ENCODE peak calls at places on chromosomes 3 and 15, in ten cellular contexts. O, L, U, M, P, Z, I, Y, D and S are unnamed samples. For H3K4me1, the result is how much of the 10 kb centered on the place peaks cover.

GRCh38 chr15:38528279-38528678 is 36.3 kb downstream of the RASGRP1 start:
- DNase-seq in O (no peak), L (peak), U (peak), M (no peak), P (no peak), Z (no peak), I (no peak), Y (no peak), D (no peak), S (no peak)

GRCh38 chr3:4864503-4864902 is 114.7 kb upstream of the BHLHE40 start:
- DNase-seq in O (no peak), L (no peak), U (peak), M (no peak), P (no peak), Z (no peak), I (no peak), Y (no peak), D (no peak), S (no peak)

GRCh38 chr15:52733696-52734255 is 54.6 kb upstream of the ATOSA start:
- DNase-seq in O (no peak), L (no peak), U (peak), M (no peak), P (peak), Z (no peak), I (no peak), Y (no peak), D (no peak), S (peak)

GRCh38 chr3:113953677-113954076 is 5.9 kb downstream of the ZDHHC23 start:
- DNase-seq in O (no peak), L (peak), U (peak), M (no peak), P (no peak), Z (peak), I (no peak), Y (no peak), D (no peak), S (no peak)

GRCh38 chr3:171417813-171418212 is 42.4 kb downstream of the TNIK start:
- DNase-seq in O (no peak), L (peak), U (peak), M (no peak), P (peak), Z (no peak), I (no peak), Y (no peak), D (no peak), S (no peak)

GRCh38 chr3:124491875-124492274 is 238.4 kb upstream of the UMPS start:
- DNase-seq in O (no peak), L (no peak), U (no peak), M (no peak), P (no peak), Z (no peak), I (no peak), Y (no peak), D (no peak), S (no peak)

GRCh38 chr3:195755391-195755790 is 34.6 kb downstream of the MUC20 start:
- DNase-seq in O (no peak), L (no peak), U (no peak), M (no peak), P (no peak), Z (no peak), I (no peak), Y (no peak), D (no peak), S (peak)

GRCh38 chr3:44252332-44252731 is 10.6 kb downstream of the TOPAZ1 start:
- DNase-seq in O (no peak), L (no peak), U (no peak), M (no peak), P (no peak), Z (peak), I (no peak), Y (no peak), D (no peak), S (no peak)

GRCh38 chr15:40279437-40280141 is 3.3 kb downstream of the ANKRD63 start:
- DNase-seq in O (peak), L (peak), U (peak), M (no peak), P (peak), Z (peak), I (peak), Y (peak), D (no peak), S (peak)

GRCh38 chr3:99639579-99639978 is 1.2 kb downstream of the COL8A1 start:
- DNase-seq in O (no peak), L (peak), U (peak), M (no peak), P (no peak), Z (peak), I (no peak), Y (no peak), D (no peak), S (no peak)

GRCh38 chr15:88918738-88919137 is 5.6 kb upstream of the MFGE8 start:
- DNase-seq in O (peak), L (peak), U (peak), M (peak), P (peak), Z (peak), I (no peak), Y (no peak), D (peak), S (peak)

GRCh38 chr3:38829404-38829803 is 13.4 kb upstream of the SCN10A start:
- DNase-seq in O (no peak), L (peak), U (peak), M (peak), P (peak), Z (no peak), I (no peak), Y (no peak), D (no peak), S (peak)

GRCh38 chr3:129506272-129506742 is 22.1 kb upstream of the RHO start:
- DNase-seq in O (no peak), L (no peak), U (no peak), M (no peak), P (no peak), Z (no peak), I (no peak), Y (no peak), D (no peak), S (no peak)

GRCh38 chr3:158709666-158710083 is 22.6 kb downstream of the RARRES1 start:
- DNase-seq in O (no peak), L (peak), U (peak), M (no peak), P (no peak), Z (peak), I (no peak), Y (no peak), D (no peak), S (no peak)

GRCh38 chr15:62880278-62880677 is 162.3 kb upstream of the TPM1 start:
- DNase-seq in O (no peak), L (peak), U (peak), M (no peak), P (no peak), Z (no peak), I (no peak), Y (no peak), D (no peak), S (no peak)

GRCh38 chr3:186365202-186365974 is 3.4 kb upstream of the DGKG start:
- DNase-seq in O (no peak), L (peak), U (peak), M (peak), P (no peak), Z (no peak), I (no peak), Y (no peak), D (no peak), S (peak)

GRCh38 chr3:103787164-103787871 is 1352.5 kb downstream of the ZPLD1 start:
- DNase-seq in O (no peak), L (no peak), U (no peak), M (no peak), P (no peak), Z (no peak), I (no peak), Y (no peak), D (no peak), S (no peak)

GRCh38 chr15:40309344-40309862 is 1.7 kb upstream of the PLCB2 start:
- DNase-seq in O (no peak), L (no peak), U (no peak), M (no peak), P (no peak), Z (no peak), I (no peak), Y (no peak), D (peak), S (no peak)

GRCh38 chr3:125165948-125166553 is 46.5 kb downstream of the SLC12A8 start:
- DNase-seq in O (no peak), L (no peak), U (no peak), M (no peak), P (no peak), Z (no peak), I (no peak), Y (peak), D (no peak), S (no peak)

GRCh38 chr3:86954226-86954625 is 36.7 kb downstream of the VGLL3 start:
- DNase-seq in O (peak), L (no peak), U (no peak), M (no peak), P (no peak), Z (peak), I (no peak), Y (no peak), D (no peak), S (no peak)

GRCh38 chr15:30956216-30956803 is 35.1 kb downstream of the MTMR10 start:
- DNase-seq in O (no peak), L (peak), U (no peak), M (no peak), P (no peak), Z (peak), I (no peak), Y (no peak), D (no peak), S (no peak)

GRCh38 chr3:160686955-160687535 is 10.1 kb downstream of the ARL14 start:
- DNase-seq in O (no peak), L (peak), U (peak), M (no peak), P (no peak), Z (peak), I (no peak), Y (no peak), D (no peak), S (no peak)

GRCh38 chr15:78800189-78800588 is 11.1 kb downstream of the ADAMTS7 start:
- DNase-seq in O (no peak), L (no peak), U (no peak), M (no peak), P (no peak), Z (no peak), I (no peak), Y (no peak), D (no peak), S (no peak)

GRCh38 chr3:14525685-14526631 is 14.2 kb downstream of the GRIP2 start:
- DNase-seq in O (no peak), L (peak), U (peak), M (no peak), P (peak), Z (no peak), I (no peak), Y (peak), D (peak), S (no peak)

GRCh38 chr3:192133271-192133670 is 594.1 kb downstream of the FGF12 start:
- DNase-seq in O (no peak), L (no peak), U (peak), M (no peak), P (no peak), Z (no peak), I (no peak), Y (no peak), D (no peak), S (no peak)

GRCh38 chr3:113210608-113211369 is 568 bp upstream of the BOC start:
- DNase-seq in O (no peak), L (peak), U (peak), M (no peak), P (no peak), Z (no peak), I (no peak), Y (no peak), D (no peak), S (no peak)

GRCh38 chr3:63442918-63443317 is 164.8 kb downstream of the SYNPR start:
- DNase-seq in O (no peak), L (no peak), U (no peak), M (no peak), P (no peak), Z (no peak), I (no peak), Y (no peak), D (no peak), S (no peak)

GRCh38 chr3:46858456-46858855 is 4.8 kb downstream of the MYL3 start:
- DNase-seq in O (no peak), L (no peak), U (no peak), M (peak), P (peak), Z (no peak), I (no peak), Y (peak), D (peak), S (peak)

GRCh38 chr3:152771120-152771519 is 63.8 kb upstream of the P2RY1 start:
- DNase-seq in O (no peak), L (no peak), U (no peak), M (no peak), P (no peak), Z (no peak), I (no peak), Y (no peak), D (no peak), S (no peak)

GRCh38 chr15:44300567-44300966 is 12.0 kb downstream of the GOLM2 start:
- DNase-seq in O (no peak), L (no peak), U (no peak), M (no peak), P (no peak), Z (no peak), I (no peak), Y (no peak), D (no peak), S (no peak)

GRCh38 chr3:6577584-6577983 is 283.3 kb upstream of the GRM7 start:
- DNase-seq in O (no peak), L (no peak), U (no peak), M (no peak), P (no peak), Z (no peak), I (no peak), Y (no peak), D (no peak), S (no peak)

GRCh38 chr15:51649659-51650521 is 27.3 kb upstream of the DMXL2 start:
- DNase-seq in O (peak), L (peak), U (peak), M (no peak), P (no peak), Z (peak), I (peak), Y (no peak), D (no peak), S (peak)

GRCh38 chr15:89898628-89899302 is 5.0 kb upstream of the AP3S2 start:
- DNase-seq in O (peak), L (peak), U (peak), M (no peak), P (no peak), Z (peak), I (peak), Y (no peak), D (peak), S (no peak)

GRCh38 chr15:90261811-90262210 is 3.7 kb upstream of the NGRN start:
- DNase-seq in O (peak), L (peak), U (peak), M (no peak), P (no peak), Z (no peak), I (no peak), Y (no peak), D (no peak), S (no peak)

GRCh38 chr15:50358805-50359204 is 3.8 kb upstream of the GABPB1 start:
- DNase-seq in O (no peak), L (peak), U (peak), M (no peak), P (no peak), Z (peak), I (no peak), Y (no peak), D (no peak), S (no peak)

GRCh38 chr3:4413467-4413866 is 53.6 kb downstream of the SUMF1 start:
- DNase-seq in O (peak), L (peak), U (peak), M (no peak), P (no peak), Z (no peak), I (no peak), Y (no peak), D (no peak), S (no peak)

GRCh38 chr3:195123196-195123805 is 147.7 kb downstream of the XXYLT1 start:
- DNase-seq in O (no peak), L (peak), U (peak), M (no peak), P (no peak), Z (peak), I (no peak), Y (no peak), D (no peak), S (no peak)

GRCh38 chr3:61947456-61947855 is 386.1 kb downstream of the PTPRG start:
- DNase-seq in O (no peak), L (no peak), U (no peak), M (no peak), P (no peak), Z (no peak), I (no peak), Y (no peak), D (no peak), S (peak)

GRCh38 chr3:110165344-110165743 is 828.0 kb upstream of the DPPA4 start:
- DNase-seq in O (no peak), L (no peak), U (no peak), M (no peak), P (no peak), Z (no peak), I (no peak), Y (no peak), D (no peak), S (no peak)
- H3K4me3 ChIP-seq in O (no peak), L (no peak), U (no peak), M (no peak), P (no peak), Z (no peak), I (peak), Y (no peak), D (no peak), S (no peak)

GRCh38 chr15:74869372-74869725 is 3.8 kb downstream of the SCAMP2 start:
- DNase-seq in O (no peak), L (no peak), U (no peak), M (no peak), P (no peak), Z (no peak), I (no peak), Y (no peak), D (no peak), S (no peak)
- H3K4me1 ChIP-seq in O (half or more), L (under half), U (under half), M (under half), P (half or more), Z (under half), I (under half), Y (half or more), D (under half), S (under half)

DNA sequence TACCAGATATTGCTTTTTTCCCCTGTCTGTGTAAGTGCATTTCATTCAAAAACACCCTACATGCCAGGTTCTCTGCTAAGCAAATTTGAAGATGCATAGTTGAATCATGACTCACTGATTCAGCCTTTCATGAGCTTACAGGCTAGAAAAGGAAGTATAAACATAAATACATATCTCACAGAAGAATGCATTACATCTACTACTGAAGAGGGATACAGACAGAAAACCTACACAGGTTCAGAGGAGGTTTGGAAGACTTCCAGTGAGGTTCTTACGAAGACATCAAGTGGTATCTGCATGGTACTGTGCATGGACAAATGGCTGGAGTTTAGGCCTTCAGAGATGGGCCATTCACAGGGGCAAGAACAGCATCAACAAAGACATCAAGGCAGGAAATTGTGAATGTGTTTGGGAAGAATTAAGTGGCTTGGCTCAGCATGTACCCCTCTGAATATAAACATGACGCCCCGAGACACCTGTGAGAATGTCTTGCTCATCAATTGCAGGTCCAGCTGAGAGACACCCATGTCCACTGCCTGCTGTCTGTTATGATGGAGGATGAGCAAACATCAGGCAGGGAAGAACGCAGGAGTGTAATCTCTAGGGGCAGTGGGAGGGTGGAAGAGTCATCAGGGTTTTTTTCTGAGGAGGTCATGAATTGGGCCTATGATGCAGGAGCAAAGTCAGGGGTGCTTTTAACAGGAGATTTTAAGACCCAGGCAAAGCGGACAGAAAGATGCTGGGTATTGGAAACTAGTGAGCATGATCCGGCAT is 105.1 kb upstream of the GALNT15 start:
- DNase-seq in O (peak), L (peak), U (peak), M (no peak), P (no peak), Z (peak), I (no peak), Y (no peak), D (no peak), S (no peak)
- H3K27ac ChIP-seq in O (peak), L (peak), U (peak), M (no peak), P (no peak), Z (no peak), I (no peak), Y (no peak), D (peak), S (peak)

GRCh38 chr3:119819806-119820205 is 37.9 kb downstream of the NR1I2 start:
- DNase-seq in O (no peak), L (peak), U (peak), M (no peak), P (no peak), Z (no peak), I (no peak), Y (no peak), D (no peak), S (no peak)

GRCh38 chr3:119817071-119817470 is 35.2 kb downstream of the NR1I2 start:
- DNase-seq in O (no peak), L (no peak), U (no peak), M (no peak), P (no peak), Z (no peak), I (no peak), Y (no peak), D (no peak), S (peak)

GRCh38 chr3:119815716-119816115 is 33.8 kb downstream of the NR1I2 start:
- DNase-seq in O (no peak), L (no peak), U (no peak), M (no peak), P (no peak), Z (no peak), I (no peak), Y (no peak), D (no peak), S (no peak)

GRCh38 chr3:119812491-119813058 is 30.7 kb downstream of the NR1I2 start:
- DNase-seq in O (no peak), L (no peak), U (no peak), M (no peak), P (no peak), Z (no peak), I (no peak), Y (no peak), D (no peak), S (no peak)

GRCh38 chr3:119817964-119818363 is 36.1 kb downstream of the NR1I2 start:
- DNase-seq in O (no peak), L (no peak), U (no peak), M (no peak), P (no peak), Z (no peak), I (no peak), Y (no peak), D (no peak), S (no peak)
- H3K4me3 ChIP-seq in O (no peak), L (no peak), U (no peak), M (no peak), P (no peak), Z (no peak), I (no peak), Y (no peak), D (no peak), S (no peak)

GRCh38 chr3:120470870-120471269 is 20.1 kb upstream of the FSTL1 start:
- DNase-seq in O (no peak), L (peak), U (peak), M (no peak), P (no peak), Z (no peak), I (no peak), Y (no peak), D (no peak), S (no peak)

GRCh38 chr3:120472121-120472844 is 21.5 kb upstream of the FSTL1 start:
- DNase-seq in O (no peak), L (peak), U (no peak), M (no peak), P (no peak), Z (no peak), I (no peak), Y (no peak), D (no peak), S (no peak)

GRCh38 chr3:120473389-120473788 is 22.6 kb upstream of the FSTL1 start:
- DNase-seq in O (no peak), L (peak), U (no peak), M (no peak), P (no peak), Z (no peak), I (no peak), Y (no peak), D (no peak), S (no peak)

GRCh38 chr3:120469440-120470415 is 18.9 kb upstream of the FSTL1 start:
- DNase-seq in O (peak), L (peak), U (peak), M (no peak), P (no peak), Z (peak), I (no peak), Y (no peak), D (no peak), S (peak)

GRCh38 chr3:120471643-120472042 is 20.9 kb upstream of the FSTL1 start:
- DNase-seq in O (no peak), L (peak), U (peak), M (no peak), P (no peak), Z (no peak), I (no peak), Y (no peak), D (no peak), S (no peak)
- H3K4me1 ChIP-seq in O (half or more), L (under half), U (half or more), M (under half), P (under half), Z (under half), I (under half), Y (under half), D (under half), S (under half)

GRCh38 chr3:52226229-52226817 is 878 bp upstream of the TLR9 start:
- DNase-seq in O (no peak), L (no peak), U (no peak), M (no peak), P (peak), Z (no peak), I (no peak), Y (no peak), D (peak), S (no peak)
- H3K27ac ChIP-seq in O (no peak), L (no peak), U (no peak), M (no peak), P (no peak), Z (no peak), I (no peak), Y (peak), D (no peak), S (no peak)